ENCODE peak calls at places on chromosomes 2 and 18, in four cellular contexts. A is kidney tubule cell, G is RWPE1, B is GM23248. P is an unnamed sample.
A peak's percentile ranks its signal among the peaks of the same experiment; 100 is the strongest.

GRCh38 chr2:127066942-127067341 is 40.0 kb downstream of the BIN1 start:
- DNase-seq in A (no peak), G (no peak), B (peak; percentile 77), P (no peak)

GRCh38 chr2:20190170-20190569 is 34.8 kb downstream of the SDC1 start:
- DNase-seq in A (no peak), G (no peak), B (no peak), P (no peak)

GRCh38 chr2:222753251-222753824 is 81.9 kb downstream of the MOGAT1 start:
- DNase-seq in A (no peak), G (no peak), B (peak; percentile 59), P (peak; percentile 15)

GRCh38 chr2:216350214-216350789 is 22.0 kb downstream of the MARCHF4 start:
- DNase-seq in A (peak; percentile 75), G (peak; percentile 65), B (peak; percentile 84), P (peak; percentile 19)

GRCh38 chr2:157875720-157876065 is 437 bp downstream of the ACVR1 start:
- DNase-seq in A (no peak), G (peak; percentile 28), B (peak; percentile 79), P (peak; percentile 50)

GRCh38 chr2:8954990-8955389 is 48.5 kb downstream of the MBOAT2 start:
- DNase-seq in A (no peak), G (no peak), B (no peak), P (no peak)

GRCh38 chr2:215904101-215904500 is 109.2 kb downstream of the MREG start:
- DNase-seq in A (peak; percentile 90), G (peak; percentile 57), B (peak; percentile 80), P (no peak)

GRCh38 chr18:32310119-32310518 is 120.3 kb downstream of the MEP1B start:
- DNase-seq in A (no peak), G (no peak), B (peak; percentile 29), P (no peak)

GRCh38 chr2:101597347-101597944 is 100.1 kb upstream of the MAP4K4 start:
- DNase-seq in A (peak; percentile 24), G (no peak), B (peak; percentile 75), P (no peak)

GRCh38 chr2:12965540-12966269 is 249.0 kb downstream of the TRIB2 start:
- DNase-seq in A (peak; percentile 73), G (peak; percentile 49), B (peak; percentile 86), P (peak; percentile 58)

GRCh38 chr2:100142393-100142792 is at the start of gene AFF3:
- DNase-seq in A (no peak), G (no peak), B (no peak), P (peak; percentile 6)

GRCh38 chr2:109700680-109701274 is 86.6 kb downstream of the SOWAHC start:
- DNase-seq in A (no peak), G (no peak), B (no peak), P (no peak)

GRCh38 chr18:9366126-9366714 is 31.6 kb downstream of the TWSG1 start:
- DNase-seq in A (peak; percentile 67), G (peak; percentile 79), B (peak; percentile 60), P (peak; percentile 21)

GRCh38 chr2:126793885-126794613 is 104.6 kb upstream of the TEX51 start:
- DNase-seq in A (no peak), G (no peak), B (no peak), P (no peak)

GRCh38 chr2:241030333-241030680 is 31.9 kb downstream of the SNED1 start:
- DNase-seq in A (no peak), G (no peak), B (no peak), P (no peak)

GRCh38 chr2:9627310-9627709 is 3.5 kb downstream of the YWHAQ start:
- DNase-seq in A (peak; percentile 64), G (no peak), B (peak; percentile 46), P (no peak)

GRCh38 chr2:222611684-222612083 is 44.2 kb downstream of the FARSB start:
- DNase-seq in A (no peak), G (no peak), B (no peak), P (no peak)

GRCh38 chr2:226489765-226490164 is 309.9 kb downstream of the IRS1 start:
- DNase-seq in A (peak; percentile 81), G (peak; percentile 65), B (peak; percentile 88), P (no peak)

GRCh38 chr2:128771401-128771800 is 452.7 kb upstream of the HS6ST1 start:
- DNase-seq in A (no peak), G (no peak), B (no peak), P (no peak)

GRCh38 chr2:166727105-166727504 is 161.2 kb upstream of the XIRP2 start:
- DNase-seq in A (no peak), G (no peak), B (no peak), P (no peak)

GRCh38 chr2:177015526-177015925 is 197.1 kb upstream of the HNRNPA3 start:
- DNase-seq in A (no peak), G (no peak), B (no peak), P (no peak)

GRCh38 chr2:1601471-1602358 is 142.6 kb downstream of the PXDN start:
- DNase-seq in A (no peak), G (no peak), B (no peak), P (no peak)

GRCh38 chr18:73913505-73913904 is 234.1 kb downstream of the FBXO15 start:
- DNase-seq in A (no peak), G (no peak), B (no peak), P (no peak)

GRCh38 chr2:67043781-67044478 is 353.2 kb upstream of the ETAA1 start:
- DNase-seq in A (no peak), G (no peak), B (no peak), P (no peak)

GRCh38 chr18:44325903-44326650 is 354.6 kb upstream of the SETBP1 start:
- DNase-seq in A (peak; percentile 58), G (peak; percentile 0), B (peak; percentile 73), P (peak; percentile 74)